ENCODE peak calls at places on chromosomes 3 and 15, in four cellular contexts. K, U, Q and O are unnamed samples.

GRCh38 chr3:158731525-158731924 is 732 bp downstream of the RARRES1 start:
- DNase-seq in U (no peak), Q (no peak), K (no peak), O (no peak)

GRCh38 chr3:31242026-31242455 is 290.7 kb upstream of the STT3B start:
- DNase-seq in U (no peak), K (no peak), Q (peak), O (no peak)

GRCh38 chr3:172138792-172139507 is 99.6 kb downstream of the FNDC3B start:
- DNase-seq in K (no peak), U (peak), Q (peak), O (no peak)

GRCh38 chr3:117278424-117279190 is 569.0 kb downstream of the TUSC7 start:
- DNase-seq in Q (no peak), K (no peak), U (peak), O (no peak)

GRCh38 chr3:126524429-126524988 is 554 bp downstream of the CHST13 start:
- DNase-seq in K (no peak), U (no peak), Q (no peak), O (peak)

GRCh38 chr3:27976933-27977332 is 254.8 kb upstream of the EOMES start:
- DNase-seq in K (no peak), U (no peak), Q (no peak), O (no peak)

GRCh38 chr3:182784542-182784941 is 8.8 kb upstream of the ATP11B start:
- DNase-seq in K (no peak), Q (no peak), U (no peak), O (no peak)

GRCh38 chr3:152051501-152052404 is 178.3 kb downstream of the SUCNR1 start:
- DNase-seq in K (no peak), U (no peak), Q (no peak), O (peak)

GRCh38 chr3:108127301-108127988 is 36.6 kb upstream of the CD47 start:
- DNase-seq in U (no peak), K (peak), Q (peak), O (no peak)

GRCh38 chr15:63510548-63510940 is 6.2 kb downstream of the USP3 start:
- DNase-seq in Q (no peak), K (no peak), U (no peak), O (no peak)

GRCh38 chr15:73936181-73936580 is 9.9 kb downstream of the LOXL1 start:
- DNase-seq in U (no peak), K (no peak), Q (no peak), O (no peak)